ENCODE peak calls at places on chromosomes 5 and 9, in seven cellular contexts. I is pancreas; J is CD4-positive, alpha-beta memory T cell; T is colonic mucosa; Y is upper lobe of right lung; C is left ventricle myocardium inferior; X is esophagus squamous epithelium. P is an unnamed sample. For H3K4me1, the result is how much of the 10 kb centered on the place peaks cover.

GRCh38 chr5:58921106-58921505 is 338.2 kb downstream of the RAB3C start:
- DNase-seq in I (no peak), J (no peak), T (no peak), Y (no peak), C (no peak), X (no peak), P (no peak)

GRCh38 chr9:14278291-14278721 is 35.6 kb downstream of the NFIB start:
- DNase-seq in I (no peak), J (no peak), T (no peak), Y (no peak), C (no peak), X (no peak), P (no peak)

GRCh38 chr5:134659922-134660321 is 11.3 kb downstream of the SEC24A start:
- DNase-seq in I (no peak), J (no peak), T (no peak), Y (no peak), C (no peak), X (no peak), P (no peak)

GRCh38 chr5:95908799-95909198 is 52.9 kb downstream of the ELL2 start:
- DNase-seq in I (no peak), J (no peak), T (no peak), Y (no peak), C (no peak), X (no peak), P (no peak)

GRCh38 chr5:103918668-103919367 is 356.2 kb upstream of the NUDT12 start:
- DNase-seq in I (no peak), J (no peak), T (no peak), Y (no peak), C (no peak), X (no peak), P (no peak)

GRCh38 chr9:126945682-126946081 is 31.1 kb downstream of the RALGPS1 start:
- DNase-seq in I (no peak), J (no peak), T (no peak), Y (no peak), C (no peak), X (no peak), P (no peak)

GRCh38 chr5:66002415-66002814 is 76.0 kb downstream of the ERBIN start:
- DNase-seq in I (no peak), J (no peak), T (no peak), Y (no peak), C (no peak), X (no peak), P (no peak)

GRCh38 chr5:55062039-55062779 is 38.2 kb downstream of the GZMK start:
- DNase-seq in I (no peak), J (peak), T (no peak), Y (no peak), C (no peak), X (no peak), P (no peak)

GRCh38 chr5:26700759-26701384 is 337.5 kb downstream of the CDH9 start:
- DNase-seq in I (no peak), J (no peak), T (no peak), Y (no peak), C (no peak), X (no peak), P (no peak)

GRCh38 chr5:76303917-76304316 is 99.2 kb upstream of the IQGAP2 start:
- DNase-seq in I (no peak), J (peak), T (peak), Y (no peak), C (no peak), X (no peak), P (no peak)

GRCh38 chr5:134837530-134838181 is 8.1 kb upstream of the C5orf24 start:
- DNase-seq in I (no peak), J (no peak), T (peak), Y (no peak), C (no peak), X (no peak), P (no peak)

GRCh38 chr5:107403561-107403960 is 267.2 kb downstream of the EFNA5 start:
- DNase-seq in I (no peak), J (no peak), T (no peak), Y (no peak), C (no peak), X (no peak), P (no peak)

GRCh38 chr5:175712681-175713085 is 54.8 kb downstream of the HRH2 start:
- DNase-seq in I (no peak), J (no peak), T (no peak), Y (peak), C (no peak), X (no peak), P (no peak)

GRCh38 chr5:73365990-73366667 is 82.4 kb downstream of the FOXD1 start:
- DNase-seq in I (no peak), J (no peak), T (no peak), Y (no peak), C (no peak), X (no peak), P (no peak)

GRCh38 chr5:120599576-120599975 is 135.5 kb downstream of the PRR16 start:
- DNase-seq in I (peak), J (no peak), T (no peak), Y (no peak), C (no peak), X (no peak), P (no peak)

GRCh38 chr5:86884608-86885007 is 266.9 kb downstream of the COX7C start:
- DNase-seq in I (no peak), J (no peak), T (no peak), Y (no peak), C (no peak), X (no peak), P (no peak)

GRCh38 chr5:3658929-3659328 is 63.3 kb downstream of the IRX1 start:
- DNase-seq in I (no peak), J (no peak), T (no peak), Y (no peak), C (no peak), X (no peak), P (no peak)

GRCh38 chr5:158873115-158873514 is 226.6 kb downstream of the EBF1 start:
- DNase-seq in I (no peak), J (no peak), T (no peak), Y (no peak), C (no peak), X (no peak), P (no peak)

GRCh38 chr5:8429778-8430758 is 561.1 kb downstream of the MTRR start:
- DNase-seq in I (no peak), J (no peak), T (no peak), Y (no peak), C (no peak), X (no peak), P (no peak)

GRCh38 chr9:134475051-134475790 is 149.0 kb downstream of the RXRA start:
- DNase-seq in I (no peak), J (no peak), T (peak), Y (no peak), C (peak), X (no peak), P (peak)

DNA sequence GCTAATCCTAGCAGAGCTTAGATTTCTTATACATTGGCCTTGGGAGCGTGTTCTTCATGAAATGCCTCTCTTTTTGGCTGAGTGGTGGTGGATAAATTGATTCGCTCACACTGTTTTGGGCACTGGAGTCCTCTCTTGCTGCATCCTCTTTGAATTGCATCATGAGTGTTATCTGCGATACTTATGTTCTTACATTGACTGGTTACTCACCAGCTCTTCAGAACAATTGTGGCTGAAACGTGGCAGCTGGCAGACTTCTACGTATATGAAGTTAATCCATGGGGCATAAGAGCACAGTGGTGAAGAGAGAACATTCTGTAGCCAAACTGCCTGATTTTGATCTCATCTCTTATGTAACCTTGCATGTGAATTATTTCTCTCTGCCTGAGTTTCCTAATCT is 295.0 kb downstream of the ARHGAP26 start:
- DNase-seq in I (no peak), J (no peak), T (no peak), Y (no peak), C (no peak), X (no peak), P (no peak)
- H3K4me1 ChIP-seq in I (under half), J (under half), T (under half), Y (half or more), C (half or more), X (under half), P (half or more)

DNA sequence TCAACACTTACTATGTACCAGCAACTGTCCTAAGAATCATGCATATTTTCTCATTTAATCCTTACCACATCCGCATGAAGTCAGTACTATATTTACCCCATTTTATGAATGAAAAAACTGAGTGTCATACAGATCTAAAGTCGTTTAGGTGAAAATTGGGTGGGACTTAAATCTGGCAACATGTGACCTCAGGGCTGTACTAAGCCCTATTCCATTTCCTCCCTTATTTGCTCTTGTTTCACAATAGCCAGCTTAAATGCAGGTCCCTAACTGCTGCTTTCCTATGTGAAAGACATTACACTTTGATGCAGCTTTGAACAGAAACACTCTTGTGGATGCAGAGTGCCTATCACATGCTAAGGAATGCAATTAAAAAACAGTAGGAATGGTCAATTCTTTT is 2.5 kb upstream of the RAB14 start:
- DNase-seq in I (no peak), J (no peak), T (no peak), Y (no peak), C (no peak), X (no peak), P (no peak)
- H3K4me1 ChIP-seq in I (under half), J (under half), T (under half), Y (under half), C (under half), X (under half), P (under half)

DNA sequence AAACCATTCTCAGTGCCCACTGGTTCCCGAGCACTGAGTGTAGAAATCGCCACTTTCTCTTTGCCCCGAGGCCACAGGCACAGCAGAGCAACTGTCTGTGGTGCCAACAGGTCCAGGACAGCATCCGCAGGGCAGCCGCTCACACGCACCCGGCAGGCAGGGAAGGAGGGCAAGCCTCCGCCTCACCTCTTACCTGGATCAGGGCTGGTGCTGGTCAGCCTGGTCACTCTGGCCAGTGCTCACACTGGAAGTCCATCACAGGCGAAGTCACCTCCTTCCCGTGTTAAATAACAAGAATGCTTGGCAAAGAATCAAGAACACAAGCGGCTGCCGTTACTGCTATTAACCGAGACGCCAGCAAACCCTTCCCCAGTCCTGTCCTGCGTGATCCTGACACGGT is 13.7 kb downstream of the DIPK1B start:
- DNase-seq in I (peak), J (no peak), T (no peak), Y (no peak), C (no peak), X (no peak), P (no peak)
- H3K4me1 ChIP-seq in I (under half), J (under half), T (under half), Y (under half), C (half or more), X (half or more), P (under half)

GRCh38 chr9:281753-282645 is 67.3 kb downstream of the DOCK8 start:
- DNase-seq in I (no peak), J (peak), T (no peak), Y (no peak), C (no peak), X (no peak), P (no peak)
- H3K4me1 ChIP-seq in I (under half), J (half or more), T (under half), Y (under half), C (under half), X (under half), P (under half)

GRCh38 chr9:125126019-125126746 is 17.1 kb downstream of the SCAI start:
- DNase-seq in I (peak), J (peak), T (peak), Y (peak), C (peak), X (peak), P (peak)

GRCh38 chr9:125121156-125121555 is 22.2 kb downstream of the SCAI start:
- DNase-seq in I (no peak), J (no peak), T (no peak), Y (no peak), C (no peak), X (no peak), P (no peak)

GRCh38 chr9:125119643-125120286 is 23.6 kb downstream of the SCAI start:
- DNase-seq in I (no peak), J (no peak), T (no peak), Y (no peak), C (no peak), X (no peak), P (no peak)

GRCh38 chr9:125125523-125125922 is 17.8 kb downstream of the SCAI start:
- DNase-seq in I (no peak), J (no peak), T (no peak), Y (no peak), C (no peak), X (no peak), P (no peak)
- H3K4me1 ChIP-seq in I (under half), J (under half), T (under half), Y (under half), C (under half), X (under half), P (under half)

GRCh38 chr5:140202610-140203009 is 27.6 kb downstream of the CYSTM1 start:
- DNase-seq in I (no peak), J (no peak), T (no peak), Y (no peak), C (no peak), X (no peak), P (no peak)
- H3K4me1 ChIP-seq in I (under half), J (under half), T (under half), Y (under half), C (under half), X (under half), P (half or more)

GRCh38 chr5:173922527-173922926 is 34.4 kb downstream of the CPEB4 start:
- DNase-seq in I (no peak), J (no peak), T (no peak), Y (no peak), C (no peak), X (no peak), P (no peak)

GRCh38 chr5:173923236-173924104 is 35.3 kb downstream of the CPEB4 start:
- DNase-seq in I (no peak), J (no peak), T (no peak), Y (no peak), C (no peak), X (no peak), P (no peak)

GRCh38 chr5:173920024-173920753 is 32.0 kb downstream of the CPEB4 start:
- DNase-seq in I (no peak), J (no peak), T (no peak), Y (no peak), C (no peak), X (no peak), P (no peak)

GRCh38 chr5:173919443-173919842 is 31.3 kb downstream of the CPEB4 start:
- DNase-seq in I (no peak), J (no peak), T (peak), Y (no peak), C (no peak), X (no peak), P (no peak)

DNA sequence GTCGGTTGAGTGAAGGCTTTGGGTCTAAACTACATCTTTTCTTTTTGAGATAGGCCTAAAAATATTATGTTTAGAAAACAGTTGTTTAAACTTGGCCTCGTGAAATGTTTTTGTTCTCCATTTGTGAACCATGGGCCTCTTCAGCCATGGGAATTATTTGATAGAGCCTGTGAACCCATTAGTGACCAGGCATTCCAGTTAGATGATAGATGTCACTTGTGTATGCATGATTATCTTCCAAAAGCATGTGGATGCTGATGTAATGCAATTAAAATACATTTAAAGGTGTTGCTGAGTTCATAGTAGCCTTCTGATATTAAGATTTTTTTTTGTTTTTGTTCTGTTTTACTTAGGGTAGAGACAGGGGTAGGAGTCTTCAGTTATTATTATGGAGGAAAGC is 32.7 kb downstream of the CPEB4 start:
- DNase-seq in I (no peak), J (no peak), T (no peak), Y (no peak), C (no peak), X (no peak), P (no peak)
- H3K4me1 ChIP-seq in I (half or more), J (under half), T (under half), Y (half or more), C (half or more), X (under half), P (half or more)

DNA sequence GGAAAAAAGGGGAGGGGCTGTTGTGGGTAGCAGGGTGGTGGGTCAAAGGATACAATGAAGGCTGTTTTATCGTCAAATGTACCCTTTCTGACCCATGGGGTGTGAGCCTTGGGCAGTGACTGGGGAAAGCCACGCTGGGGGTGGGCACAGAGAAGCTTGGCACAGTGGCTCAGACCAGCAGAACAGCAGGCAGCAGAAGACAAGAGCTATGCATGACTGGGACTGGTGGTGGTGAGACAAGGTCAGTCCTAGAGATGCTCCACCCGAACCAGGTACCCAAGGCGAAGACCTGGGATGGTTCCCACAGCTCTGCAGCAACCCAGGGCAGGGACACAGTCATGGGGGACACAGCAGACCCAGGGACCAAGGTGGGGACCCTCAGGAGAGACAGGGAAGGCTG is 38.3 kb downstream of the BICD2 start:
- DNase-seq in I (no peak), J (no peak), T (no peak), Y (no peak), C (no peak), X (no peak), P (no peak)
- H3K4me1 ChIP-seq in I (under half), J (under half), T (under half), Y (under half), C (half or more), X (under half), P (under half)